ENCODE peak calls at places on chromosomes 12 and 14, in eight cellular contexts. U is NCI-H2081; X is GM23338; Y is activated naive CD4-positive, alpha-beta T cell treated with anti-CD3 and anti-CD28 coated beads, Interleukin-2, amount 50 U/mL, for 16 hours; D is MM.1S; M is iris pigment epithelial cell; G is endothelial cell; F is fibroblast of lung. V is an unnamed sample.

GRCh38 chr12:114682920-114683708 is 861 bp downstream of the TBX3 start:
- DNase-seq in F (no peak), U (no peak), D (no peak), M (no peak), Y (no peak), X (no peak), G (no peak), V (no peak)

GRCh38 chr12:62919827-62920226 is 15.1 kb downstream of the PPM1H start:
- DNase-seq in F (peak), M (peak), U (peak), Y (no peak), G (no peak), X (no peak), D (no peak), V (peak)

GRCh38 chr12:2667716-2668440 is 126.9 kb upstream of the FKBP4 start:
- DNase-seq in M (no peak), D (no peak), X (no peak), F (no peak), U (no peak), Y (no peak), G (no peak), V (no peak)

GRCh38 chr14:105168979-105169507 is 467 bp upstream of the JAG2 start:
- DNase-seq in U (peak), G (peak), M (no peak), X (peak), D (no peak), F (no peak), Y (peak), V (peak)

GRCh38 chr12:71694099-71694820 is 8.4 kb downstream of the TMEM19 start:
- DNase-seq in U (no peak), F (peak), D (peak), M (no peak), Y (no peak), X (no peak), G (no peak), V (no peak)

GRCh38 chr14:91968280-91968679 is 20.8 kb upstream of the FBLN5 start:
- DNase-seq in F (no peak), G (no peak), U (peak), Y (peak), M (no peak), D (no peak), X (no peak), V (no peak)

GRCh38 chr12:120139958-120140357 is 23.4 kb upstream of the RAB35 start:
- DNase-seq in F (peak), M (peak), U (no peak), X (no peak), Y (no peak), G (no peak), D (no peak), V (no peak)

GRCh38 chr12:41254004-41254403 is 65.9 kb downstream of the PDZRN4 start:
- DNase-seq in U (no peak), Y (no peak), X (no peak), G (no peak), M (no peak), F (no peak), D (no peak), V (no peak)

GRCh38 chr14:101194356-101195308 is 291.1 kb upstream of the RTL1 start:
- DNase-seq in F (no peak), M (no peak), Y (no peak), D (no peak), U (peak), G (no peak), X (no peak), V (no peak)

GRCh38 chr12:81758421-81759214 is 532 bp downstream of the PPFIA2 start:
- DNase-seq in U (peak), F (peak), X (peak), Y (peak), M (peak), D (peak), G (peak), V (peak)

GRCh38 chr12:27575780-27576154 is 51.8 kb downstream of the PPFIBP1 start:
- DNase-seq in X (no peak), M (no peak), D (no peak), F (no peak), G (no peak), U (no peak), Y (no peak), V (no peak)

GRCh38 chr14:86799244-86799647 is 1193.7 kb downstream of the GALC start:
- DNase-seq in U (no peak), G (no peak), F (peak), Y (no peak), D (no peak), M (peak), X (no peak), V (peak)

GRCh38 chr14:93857081-93857480 is 68.8 kb upstream of the PRIMA1 start:
- DNase-seq in D (no peak), U (no peak), X (no peak), G (no peak), Y (no peak), F (no peak), M (no peak), V (no peak)

GRCh38 chr12:56749364-56749763 is 2.8 kb downstream of the PRIM1 start:
- DNase-seq in F (no peak), D (peak), G (no peak), X (no peak), M (no peak), U (no peak), Y (no peak), V (no peak)

GRCh38 chr12:121713257-121714155 is 954 bp downstream of the TMEM120B start:
- DNase-seq in F (no peak), G (no peak), U (no peak), M (peak), Y (no peak), X (peak), D (no peak), V (no peak)

GRCh38 chr12:106741247-106741646 is 33.2 kb upstream of the RIC8B start:
- DNase-seq in Y (no peak), D (no peak), X (no peak), G (no peak), M (no peak), U (no peak), F (no peak), V (no peak)

GRCh38 chr14:89680156-89680555 is 263.1 kb upstream of the FOXN3 start:
- DNase-seq in Y (no peak), U (no peak), X (no peak), F (no peak), M (no peak), G (no peak), D (no peak), V (no peak)

GRCh38 chr12:49189731-49190314 is 943 bp upstream of the TUBA1A start:
- DNase-seq in D (no peak), F (peak), U (no peak), X (no peak), M (no peak), Y (no peak), G (no peak), V (no peak)

GRCh38 chr12:52630104-52630500 is 11.7 kb upstream of the KRT73 start:
- DNase-seq in U (no peak), M (no peak), F (no peak), Y (no peak), G (no peak), D (no peak), X (no peak), V (no peak)

GRCh38 chr14:79373451-79373850 is 837.9 kb downstream of the DIO2 start:
- DNase-seq in G (no peak), Y (no peak), F (no peak), M (no peak), D (no peak), U (no peak), X (no peak), V (no peak)

GRCh38 chr14:92382677-92383076 is 59.7 kb downstream of the SLC24A4 start:
- DNase-seq in D (no peak), G (no peak), X (peak), M (no peak), F (no peak), Y (no peak), U (no peak), V (peak)

GRCh38 chr12:51864701-51865469 is 16.4 kb upstream of the FIGNL2 start:
- DNase-seq in Y (no peak), G (no peak), F (no peak), D (no peak), X (peak), M (no peak), U (no peak), V (no peak)

GRCh38 chr14:104367811-104368750 is 211.5 kb upstream of the C14orf180 start:
- DNase-seq in Y (no peak), G (no peak), X (no peak), U (peak), F (no peak), M (no peak), D (no peak), V (no peak)

GRCh38 chr12:70692681-70693288 is 55.6 kb upstream of the PTPRB start:
- DNase-seq in G (no peak), M (peak), Y (no peak), F (peak), D (peak), X (peak), U (peak), V (no peak)

GRCh38 chr12:16385779-16386646 is 38.6 kb downstream of the MGST1 start:
- DNase-seq in X (peak), G (peak), F (peak), U (peak), D (no peak), Y (no peak), M (peak), V (no peak)

GRCh38 chr12:110641512-110641911 is 27.6 kb downstream of the TCTN1 start:
- DNase-seq in U (no peak), X (peak), F (peak), G (no peak), Y (no peak), D (no peak), M (peak), V (no peak)

GRCh38 chr12:23484238-23484637 is 465.2 kb downstream of the SOX5 start:
- DNase-seq in X (no peak), D (no peak), F (no peak), Y (no peak), M (no peak), U (no peak), G (no peak), V (no peak)

GRCh38 chr12:116626153-116626552 is 67.0 kb downstream of the MAP1LC3B2 start:
- DNase-seq in Y (no peak), G (no peak), U (no peak), F (no peak), X (no peak), D (no peak), M (no peak), V (no peak)

GRCh38 chr12:127964717-127965116 is 302.3 kb upstream of the TMEM132C start:
- DNase-seq in Y (no peak), U (no peak), D (no peak), X (peak), F (peak), G (no peak), M (peak), V (no peak)

GRCh38 chr14:50600849-50601248 is 40.9 kb downstream of the ATL1 start:
- DNase-seq in Y (no peak), X (peak), U (no peak), G (no peak), D (no peak), M (peak), F (peak), V (no peak)

GRCh38 chr12:79250186-79250585 is 385.6 kb downstream of the SYT1 start:
- DNase-seq in G (no peak), U (no peak), Y (no peak), D (no peak), F (peak), X (no peak), M (peak), V (no peak)

GRCh38 chr14:21231020-21231652 is 38.1 kb downstream of the HNRNPC start:
- DNase-seq in U (no peak), G (no peak), D (no peak), F (no peak), M (no peak), Y (peak), X (no peak), V (no peak)

GRCh38 chr14:64878775-64879634 is 702 bp downstream of the SPTB start:
- DNase-seq in M (no peak), U (peak), D (peak), G (peak), F (no peak), X (peak), Y (no peak), V (no peak)

GRCh38 chr14:96698846-96699543 is 98.2 kb upstream of the VRK1 start:
- DNase-seq in G (no peak), M (no peak), X (no peak), U (no peak), F (no peak), Y (no peak), D (no peak), V (no peak)

GRCh38 chr12:46160081-46160980 is 108.5 kb downstream of the SLC38A1 start:
- DNase-seq in Y (no peak), M (peak), U (peak), G (no peak), D (no peak), X (no peak), F (peak), V (peak)

GRCh38 chr12:16506394-16506793 is 99.6 kb downstream of the LMO3 start:
- DNase-seq in X (no peak), F (no peak), U (no peak), G (no peak), D (no peak), M (no peak), Y (no peak), V (no peak)

GRCh38 chr12:110355080-110355479 is 48.4 kb downstream of the ANAPC7 start:
- DNase-seq in Y (no peak), D (peak), M (peak), U (no peak), F (peak), X (peak), G (peak), V (no peak)

GRCh38 chr14:63840981-63841380 is 11.8 kb upstream of the SYNE2 start:
- DNase-seq in D (no peak), X (peak), M (no peak), Y (peak), G (no peak), U (no peak), F (no peak), V (no peak)

V was measured in NCI-H226.